ENCODE peak calls at places on chromosomes 5 and 9, in five cellular contexts. M is neuronal stem cell, P is iPS DF 6.9, U is prostate gland, Q is adrenal gland. Z is an unnamed sample. For H3K4me1 and H3K9me3, the result is how much of the 10 kb centered on the place peaks cover.

GRCh38 chr5:34578962-34579361 is 77.2 kb upstream of the RAI14 start:
- DNase-seq in M (no peak), P (no peak), U (no peak), Q (no peak), Z (no peak)

GRCh38 chr5:105283134-105283533 is 1720.5 kb upstream of the NUDT12 start:
- DNase-seq in M (no peak), P (no peak), U (no peak), Q (no peak), Z (no peak)

GRCh38 chr5:175728885-175729828 is 71.3 kb downstream of the HRH2 start:
- DNase-seq in M (peak), P (peak), U (no peak), Q (no peak), Z (no peak)

GRCh38 chr9:68462004-68462775 is 78.5 kb downstream of the TMEM252 start:
- DNase-seq in M (peak), P (no peak), U (no peak), Q (no peak), Z (no peak)

GRCh38 chr5:53303105-53303504 is 177.3 kb upstream of the FST start:
- DNase-seq in M (no peak), P (no peak), U (no peak), Q (no peak), Z (no peak)

GRCh38 chr9:3437031-3437430 is 88.8 kb downstream of the RFX3 start:
- DNase-seq in M (no peak), P (no peak), U (no peak), Q (no peak), Z (no peak)

GRCh38 chr9:34396276-34397214 is 19.8 kb upstream of the MYORG start:
- DNase-seq in M (no peak), P (no peak), U (no peak), Q (no peak), Z (no peak)

GRCh38 chr5:6359941-6360683 is 18.2 kb downstream of the MED10 start:
- DNase-seq in M (no peak), P (peak), U (no peak), Q (no peak), Z (peak)

GRCh38 chr5:37304888-37305287 is 55.7 kb upstream of the CPLANE1 start:
- DNase-seq in M (no peak), P (no peak), U (no peak), Q (no peak), Z (no peak)

GRCh38 chr5:157651623-157652376 is 438 bp downstream of the SOX30 start:
- DNase-seq in M (peak), P (no peak), U (peak), Q (peak), Z (peak)

GRCh38 chr5:77842247-77842646 is 66.1 kb upstream of the TBCA start:
- DNase-seq in M (no peak), P (no peak), U (no peak), Q (no peak), Z (no peak)

GRCh38 chr5:135990518-135991240 is 35.9 kb upstream of the LECT2 start:
- DNase-seq in M (no peak), P (no peak), U (no peak), Q (no peak), Z (no peak)

GRCh38 chr5:33309076-33309475 is 131.7 kb upstream of the TARS1 start:
- DNase-seq in M (no peak), P (no peak), U (no peak), Q (no peak), Z (no peak)

GRCh38 chr5:5573798-5574380 is 151.4 kb downstream of the ICE1 start:
- DNase-seq in M (no peak), P (no peak), U (no peak), Q (no peak), Z (no peak)

GRCh38 chr5:59722875-59723274 is 170.7 kb downstream of the PDE4D start:
- DNase-seq in M (no peak), P (no peak), U (no peak), Q (no peak), Z (no peak)

GRCh38 chr5:67166460-67166871 is 30.1 kb downstream of the CD180 start:
- DNase-seq in M (no peak), P (no peak), U (no peak), Q (peak), Z (peak)

GRCh38 chr5:153168226-153168625 is 322.2 kb upstream of the GRIA1 start:
- DNase-seq in M (no peak), P (no peak), U (no peak), Q (no peak), Z (no peak)

GRCh38 chr9:120905794-120906248 is 20.8 kb downstream of the TRAF1 start:
- DNase-seq in M (no peak), P (no peak), U (no peak), Q (no peak), Z (no peak)

GRCh38 chr9:14383296-14383695 is 69.4 kb upstream of the NFIB start:
- DNase-seq in M (no peak), P (no peak), U (no peak), Q (peak), Z (no peak)

DNA sequence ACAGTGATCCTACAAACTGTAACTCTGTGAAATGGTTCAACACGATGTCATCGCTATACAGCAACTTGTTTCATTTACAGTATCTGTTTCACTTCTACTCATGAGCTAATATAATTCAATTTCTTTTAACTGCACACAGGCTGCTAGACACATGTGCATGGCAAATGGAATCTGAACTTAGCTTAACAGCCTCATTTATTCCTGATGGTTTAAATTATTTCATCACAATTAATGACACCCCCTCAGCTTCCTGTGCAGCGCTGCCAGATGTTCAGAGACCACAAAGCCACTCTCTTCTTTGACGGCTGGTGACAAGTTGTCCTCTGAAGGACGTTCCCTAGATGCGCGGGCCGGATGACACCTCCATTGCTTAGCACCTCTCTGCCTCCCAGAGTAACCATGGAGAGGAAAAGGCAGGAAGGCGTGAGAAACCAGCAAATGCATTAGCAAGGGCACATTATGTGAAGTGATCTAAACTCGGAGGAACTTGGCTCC is 191.1 kb downstream of the BNC2 start:
- DNase-seq in M (no peak), P (no peak), U (no peak), Q (no peak), Z (no peak)
- H3K4me1 ChIP-seq in M (under half), P (under half), U (under half), Q (under half), Z (under half)

DNA sequence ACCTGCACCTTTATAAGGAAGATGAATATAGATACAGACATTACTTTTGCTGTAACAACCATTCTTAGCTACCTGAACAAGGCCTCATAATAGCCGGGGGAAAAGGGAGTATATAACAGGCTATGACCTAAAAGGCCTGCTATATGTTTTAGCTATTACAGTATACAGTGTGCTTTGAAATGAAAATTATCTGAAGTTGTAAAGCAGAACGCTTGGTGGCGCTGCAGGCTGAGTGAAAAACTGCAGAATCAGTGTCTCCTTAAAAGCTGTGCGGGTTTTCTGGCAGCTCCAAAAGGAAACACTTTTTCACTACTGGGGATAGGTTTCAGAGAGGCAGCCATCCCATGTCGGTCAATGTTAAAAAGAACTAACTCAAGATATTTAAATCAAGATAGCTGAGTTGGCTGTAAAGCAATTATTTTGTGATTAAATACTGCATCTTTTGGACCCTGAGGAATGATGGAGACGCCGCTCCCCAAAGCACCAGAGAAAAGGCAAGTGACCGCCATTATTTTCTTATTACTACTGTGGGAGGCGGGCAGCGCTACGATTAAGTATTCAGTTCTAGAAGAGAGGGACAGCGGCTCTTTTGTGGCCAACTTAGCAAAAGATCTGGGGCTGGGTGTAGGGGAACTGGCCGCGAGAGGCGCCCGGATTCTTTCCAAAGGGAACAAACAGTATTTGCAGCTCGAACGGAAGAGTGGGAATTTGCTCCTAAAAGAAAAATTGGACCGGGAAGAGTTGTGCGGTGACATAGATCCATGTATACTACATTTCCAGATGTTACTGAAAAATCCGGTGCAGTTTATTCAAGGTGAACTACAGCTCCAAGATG is 5.9 kb downstream of the PCDHB6 start:
- DNase-seq in M (no peak), P (no peak), U (no peak), Q (no peak), Z (no peak)
- H3K9me3 ChIP-seq in M (under half), P (under half), U (under half), Q (under half), Z (under half)

DNA sequence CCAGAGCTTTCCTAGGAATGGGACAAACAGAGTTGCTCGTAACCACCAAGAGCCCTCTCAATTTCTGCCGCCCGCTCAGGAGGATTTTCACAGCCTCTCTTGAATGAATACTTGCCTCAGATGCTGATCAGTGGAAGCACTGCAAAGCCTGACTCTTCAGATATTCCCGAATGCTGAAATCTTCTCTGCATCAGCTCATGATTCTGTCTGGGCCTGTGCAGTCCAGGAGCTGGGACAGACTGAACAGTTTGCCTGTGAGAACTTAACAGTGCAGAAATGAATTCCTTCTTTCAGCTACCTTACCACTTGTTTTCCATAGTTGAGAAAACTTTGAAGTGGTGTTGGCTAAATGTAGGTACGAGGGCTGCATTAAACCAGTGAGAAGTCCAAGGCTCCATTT is 17.1 kb downstream of the ZNF462 start:
- DNase-seq in M (no peak), P (no peak), U (no peak), Q (no peak), Z (no peak)
- H3K4me1 ChIP-seq in M (under half), P (under half), U (under half), Q (under half), Z (under half)

GRCh38 chr9:77025146-77025545 is 5.7 kb downstream of the FOXB2 start:
- DNase-seq in M (no peak), P (no peak), U (no peak), Q (no peak), Z (no peak)

GRCh38 chr9:77021289-77021927 is 2.0 kb downstream of the FOXB2 start:
- DNase-seq in M (peak), P (no peak), U (no peak), Q (no peak), Z (no peak)

GRCh38 chr9:77021928-77022782 is 2.7 kb downstream of the FOXB2 start:
- DNase-seq in M (peak), P (no peak), U (no peak), Q (no peak), Z (no peak)

GRCh38 chr9:77023726-77024125 is 4.3 kb downstream of the FOXB2 start:
- DNase-seq in M (no peak), P (no peak), U (no peak), Q (no peak), Z (no peak)

DNA sequence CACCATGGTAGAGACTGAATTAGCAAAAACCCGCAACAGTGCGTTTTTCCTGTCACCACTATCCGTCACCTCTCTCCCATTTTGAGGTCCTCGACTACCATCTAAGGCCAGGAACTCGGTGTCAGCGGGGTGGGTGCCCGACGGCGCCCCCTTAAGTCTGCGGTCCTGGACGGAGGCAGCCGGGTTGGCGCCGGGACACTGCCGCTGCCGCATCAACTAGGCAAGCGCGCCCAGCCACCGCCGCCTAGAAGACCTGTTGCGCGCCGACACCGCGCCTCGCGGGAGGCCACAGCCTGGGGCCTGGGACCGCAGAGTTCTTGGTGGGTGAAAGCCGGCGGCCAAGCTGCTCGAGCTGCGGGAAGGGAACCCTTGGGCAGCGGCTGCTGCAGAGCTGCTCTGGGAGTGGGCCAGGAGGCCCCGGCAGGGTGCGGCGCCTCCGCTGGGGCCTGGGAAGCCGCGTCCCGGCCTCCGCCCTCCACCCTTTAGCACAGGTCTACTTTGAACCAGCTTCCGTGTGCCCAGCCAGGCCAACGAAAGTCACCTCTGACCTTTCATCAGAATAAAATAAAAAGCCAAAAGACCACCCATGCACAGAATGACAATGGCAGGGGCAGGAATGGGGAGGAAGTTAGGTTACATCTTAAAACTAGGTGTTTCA is 3.5 kb downstream of the FOXB2 start:
- DNase-seq in M (peak), P (no peak), U (no peak), Q (no peak), Z (no peak)
- H3K9me3 ChIP-seq in M (under half), P (under half), U (under half), Q (under half), Z (under half)

DNA sequence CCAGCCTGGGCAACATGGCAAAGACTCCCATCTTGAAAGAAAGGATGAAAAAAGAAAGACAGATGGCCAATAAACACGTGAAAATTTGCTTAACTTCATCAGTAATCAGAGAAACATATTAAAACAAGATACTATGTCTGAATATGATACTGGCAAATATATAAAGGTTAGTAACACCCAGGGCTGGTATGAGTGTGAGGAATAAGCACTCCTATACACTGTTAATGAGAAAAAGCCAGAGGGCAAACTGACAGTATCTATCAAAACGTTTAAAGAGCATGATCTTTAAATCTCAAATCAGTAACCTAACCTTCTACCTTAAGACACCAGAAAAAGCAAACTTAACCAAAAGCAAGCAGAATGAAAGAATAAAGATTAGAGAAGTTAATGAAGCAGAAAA is 14.1 kb downstream of the B4GALT1 start:
- DNase-seq in M (no peak), P (no peak), U (no peak), Q (no peak), Z (no peak)
- H3K4me1 ChIP-seq in M (under half), P (under half), U (under half), Q (under half), Z (under half)

GRCh38 chr5:155753943-155754581 is 572.9 kb upstream of the SGCD start:
- DNase-seq in M (no peak), P (no peak), U (no peak), Q (no peak), Z (no peak)
- H3K9me3 ChIP-seq in M (under half), P (under half), U (under half), Q (under half), Z (under half)

Z was measured in naive thymus-derived CD4-positive, alpha-beta T cell.